ENCODE peak calls at places on chromosomes 6 and 20, in five cellular contexts. T is HepG2, C is endothelial cell of umbilical vein, X is transverse colon, D is prostate gland. K is an unnamed sample.
A peak's percentile ranks its signal among the peaks of the same experiment; 100 is the strongest.

GRCh38 chr20:64049060-64049886 is at the start of gene SOX18:
- DNase-seq in C (peak; percentile 48), D (no peak), X (no peak), T (no peak), K (no peak)

GRCh38 chr6:75143186-75143585 is 62.7 kb downstream of the COL12A1 start:
- DNase-seq in T (no peak), X (no peak), D (no peak), C (no peak), K (no peak)

GRCh38 chr20:17854307-17854903 is 114.2 kb downstream of the SNX5 start:
- DNase-seq in T (peak; percentile 82), C (peak; percentile 55), D (peak; percentile 42), X (peak; percentile 82), K (peak; percentile 79)

GRCh38 chr6:5997420-5998093 is 9.2 kb downstream of the NRN1 start:
- DNase-seq in D (no peak), T (no peak), X (no peak), C (peak; percentile 49), K (no peak)

GRCh38 chr6:32254761-32255211 is 30.9 kb upstream of the NOTCH4 start:
- DNase-seq in D (no peak), X (no peak), T (no peak), C (no peak), K (no peak)

GRCh38 chr6:139112561-139112960 is 22.3 kb upstream of the HECA start:
- DNase-seq in T (no peak), C (no peak), X (no peak), D (no peak), K (no peak)

GRCh38 chr6:113461153-113461897 is 395.8 kb upstream of the MARCKS start:
- DNase-seq in X (no peak), D (no peak), C (peak; percentile 19), T (peak; percentile 9), K (no peak)

GRCh38 chr20:59631751-59632380 is 27.5 kb downstream of the PHACTR3 start:
- DNase-seq in C (no peak), X (no peak), T (no peak), D (no peak), K (no peak)

GRCh38 chr6:135525550-135525949 is 28.0 kb upstream of the AHI1 start:
- DNase-seq in X (no peak), D (no peak), T (no peak), C (no peak), K (no peak)

GRCh38 chr6:156345700-156346099 is 431.5 kb upstream of the ARID1B start:
- DNase-seq in T (no peak), C (no peak), D (no peak), X (no peak), K (no peak)

GRCh38 chr6:74611220-74611619 is 594.6 kb downstream of the COL12A1 start:
- DNase-seq in X (no peak), T (no peak), C (no peak), D (no peak), K (no peak)

GRCh38 chr6:149862901-149863595 is 1.1 kb downstream of the LRP11 start:
- DNase-seq in X (peak; percentile 67), T (peak; percentile 38), D (peak; percentile 77), C (peak; percentile 74), K (peak; percentile 79)

GRCh38 chr20:841568-842546 is 8.3 kb downstream of the FAM110A start:
- DNase-seq in D (peak; percentile 90), T (no peak), X (peak; percentile 79), C (no peak), K (peak; percentile 81)

GRCh38 chr20:35312348-35312747 is 20.1 kb upstream of the FAM83C start:
- DNase-seq in T (peak; percentile 54), D (no peak), X (no peak), C (peak; percentile 64), K (no peak)

GRCh38 chr6:149938571-149939462 is 3.0 kb upstream of the ULBP2 start:
- DNase-seq in C (no peak), T (no peak), X (no peak), D (no peak), K (no peak)

GRCh38 chr6:104601008-104601745 is 258.5 kb downstream of the HACE1 start:
- DNase-seq in X (no peak), T (no peak), D (no peak), C (no peak), K (no peak)

GRCh38 chr6:97275809-97276208 is 7.2 kb downstream of the MMS22L start:
- DNase-seq in C (no peak), D (no peak), X (no peak), T (no peak), K (no peak)

GRCh38 chr20:10443936-10444335 is 8.8 kb downstream of the SLX4IP start:
- DNase-seq in T (no peak), C (no peak), D (no peak), X (no peak), K (no peak)

GRCh38 chr6:129750390-129750789 is 40.4 kb upstream of the ARHGAP18 start:
- DNase-seq in C (peak; percentile 74), D (no peak), T (no peak), X (no peak), K (no peak)

GRCh38 chr20:51749674-51750036 is 18.5 kb downstream of the ATP9A start:
- DNase-seq in C (peak; percentile 21), T (no peak), X (no peak), D (no peak), K (no peak)

GRCh38 chr6:14910692-14911547 is 334.9 kb upstream of the JARID2 start:
- DNase-seq in X (peak; percentile 39), D (no peak), C (no peak), T (no peak), K (peak; percentile 38)

GRCh38 chr6:107491791-107492674 is 2.1 kb downstream of the SOBP start:
- DNase-seq in C (no peak), X (no peak), T (peak; percentile 24), D (no peak), K (no peak)

GRCh38 chr6:71496018-71496800 is 207.6 kb downstream of the OGFRL1 start:
- DNase-seq in D (no peak), T (no peak), X (peak; percentile 25), C (peak; percentile 67), K (no peak)

GRCh38 chr20:56223352-56223751 is 25.2 kb upstream of the MC3R start:
- DNase-seq in D (peak; percentile 40), C (no peak), X (no peak), T (no peak), K (no peak)

GRCh38 chr6:157461000-157461915 is 80.3 kb downstream of the ZDHHC14 start:
- DNase-seq in D (no peak), C (peak; percentile 84), T (peak; percentile 67), X (peak; percentile 31), K (no peak)

GRCh38 chr6:74780831-74781230 is 425.0 kb downstream of the COL12A1 start:
- DNase-seq in C (no peak), X (no peak), T (no peak), D (no peak), K (no peak)

GRCh38 chr6:128836761-128837160 is 46.2 kb upstream of the LAMA2 start:
- DNase-seq in D (no peak), T (no peak), C (no peak), X (no peak), K (no peak)

GRCh38 chr20:652611-653109 is 340 bp downstream of the SRXN1 start:
- DNase-seq in X (peak; percentile 22), D (no peak), C (peak; percentile 35), T (no peak), K (peak; percentile 33)

GRCh38 chr6:11525468-11526155 is 11.9 kb upstream of the TMEM170B start:
- DNase-seq in T (no peak), C (no peak), D (no peak), X (no peak), K (no peak)

GRCh38 chr6:13013681-13014550 is 297.3 kb downstream of the PHACTR1 start:
- DNase-seq in X (no peak), C (peak; percentile 19), D (no peak), T (no peak), K (no peak)

GRCh38 chr6:41488392-41489129 is 57.6 kb upstream of the FOXP4 start:
- DNase-seq in X (peak; percentile 9), D (no peak), C (peak; percentile 27), T (peak; percentile 51), K (no peak)

GRCh38 chr20:881051-881820 is 34.9 kb downstream of the ANGPT4 start:
- DNase-seq in D (no peak), C (peak; percentile 25), X (no peak), T (no peak), K (no peak)

GRCh38 chr6:27836783-27837635 is 75.2 kb downstream of the OR2B2 start:
- DNase-seq in T (peak; percentile 86), D (peak; percentile 73), X (peak; percentile 72), C (peak; percentile 90), K (peak; percentile 62)

GRCh38 chr6:7532232-7532631 is 9.2 kb upstream of the DSP start:
- DNase-seq in C (no peak), X (peak; percentile 85), T (no peak), D (peak; percentile 90), K (peak; percentile 81)

GRCh38 chr6:147651249-147652063 is 143.0 kb downstream of the SAMD5 start:
- DNase-seq in X (peak; percentile 20), D (no peak), T (no peak), C (peak; percentile 41), K (no peak)

GRCh38 chr6:107704377-107705013 is 119.6 kb downstream of the SCML4 start:
- DNase-seq in T (peak; percentile 29), D (no peak), C (peak; percentile 58), X (no peak), K (no peak)

GRCh38 chr6:79570129-79570801 is 33.0 kb upstream of the LCA5 start:
- DNase-seq in D (no peak), C (peak; percentile 70), X (peak; percentile 61), T (peak; percentile 57), K (peak; percentile 70)

GRCh38 chr6:159061146-159061545 is 16.4 kb upstream of the TAGAP start:
- DNase-seq in D (no peak), T (no peak), C (no peak), X (no peak), K (no peak)
- TF ChIP-seq POLR2AphosphoS5 in D (no peak), T (no peak), C (no peak), X (no peak), K (no peak)

DNA sequence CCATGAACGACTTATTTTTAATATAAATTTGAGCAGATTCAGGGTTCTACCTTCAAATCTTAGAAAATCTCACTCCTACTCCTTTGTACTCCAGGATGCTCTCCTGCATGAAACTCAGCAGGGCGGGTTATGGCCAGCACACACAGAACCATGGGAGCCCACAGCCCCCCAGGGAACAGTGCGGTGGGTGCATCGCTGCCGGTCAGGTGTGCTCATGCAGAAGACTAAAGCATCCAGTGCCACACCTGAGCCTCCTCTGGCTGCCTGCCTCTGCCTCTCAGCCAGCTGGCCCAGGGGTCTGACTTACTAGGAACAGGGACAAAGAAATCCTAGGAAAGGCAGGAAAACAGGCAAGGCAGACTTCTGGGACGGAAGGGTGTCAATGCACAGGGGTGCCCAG is 31.8 kb downstream of the EZR start:
- DNase-seq in T (no peak), X (peak; percentile 8), D (no peak), C (no peak), K (peak; percentile 24)
- H3K4me1 ChIP-seq in T (peaks cover 24% of the 10 kb centered on the region), X (no peaks in the 10 kb centered on the region), D (peaks cover 1% of the 10 kb centered on the region), C (peaks cover 12% of the 10 kb centered on the region), K (peaks cover 18% of the 10 kb centered on the region)

DNA sequence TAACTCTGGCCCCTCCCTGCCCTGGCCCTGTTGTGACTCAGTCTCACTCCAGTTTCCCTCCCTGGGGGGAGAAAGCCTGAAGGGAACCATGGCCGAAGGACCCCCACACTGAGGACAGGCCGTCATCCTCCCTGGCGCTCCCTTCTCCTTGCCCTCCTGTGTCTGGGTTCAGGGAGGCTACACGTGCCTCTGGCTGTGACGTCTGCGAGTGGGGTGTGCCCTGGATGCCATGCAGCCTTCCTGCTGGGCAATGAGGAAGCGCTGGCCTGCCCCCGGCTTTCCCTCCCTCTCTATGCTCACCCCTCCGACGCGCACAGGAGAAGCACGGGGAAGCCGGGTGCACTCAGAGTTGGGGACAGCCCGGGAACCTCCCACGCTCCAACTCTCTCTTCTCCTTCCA is 9.1 kb downstream of the BHLHE23 start:
- DNase-seq in X (no peak), D (no peak), C (no peak), T (no peak), K (no peak)
- TF ChIP-seq POLR2AphosphoS5 in X (no peak), D (no peak), C (no peak), T (no peak), K (no peak)

GRCh38 chr20:41574802-41575389 is 43.3 kb downstream of the CHD6 start:
- DNase-seq in D (no peak), T (peak; percentile 39), X (no peak), C (no peak), K (no peak)
- H3K4me1 ChIP-seq in D (peaks cover 10% of the 10 kb centered on the region), T (peaks cover 65% of the 10 kb centered on the region), X (peaks cover 18% of the 10 kb centered on the region), C (peaks cover 31% of the 10 kb centered on the region), K (peaks cover 37% of the 10 kb centered on the region)